ENCODE peak calls at places on chromosomes 4 and X, in nine cellular contexts. Q, E, C, H, J, R, T, B and L are unnamed samples.

GRCh38 chrX:42976729-42977366 is 198.9 kb upstream of the PPP1R2C start:
- DNase-seq in Q (no peak), E (peak; percentile 18), C (no peak), H (no peak), J (no peak), R (no peak), T (no peak), B (no peak), L (no peak)

GRCh38 chrX:107936434-107936730 is 45.8 kb downstream of the TEX13B start:
- DNase-seq in Q (no peak), E (no peak), C (no peak), H (no peak), J (no peak), R (peak; percentile 8), T (no peak), B (no peak), L (no peak)

GRCh38 chr4:89590102-89590501 is 246.9 kb downstream of the SNCA start:
- DNase-seq in Q (no peak), E (no peak), C (no peak), H (no peak), J (no peak), R (no peak), T (peak; percentile 45), B (no peak), L (no peak)

GRCh38 chr4:106978046-106978774 is 57.9 kb downstream of the DKK2 start:
- DNase-seq in Q (no peak), E (no peak), C (no peak), H (no peak), J (no peak), R (no peak), T (peak; percentile 67), B (no peak), L (no peak)

GRCh38 chrX:151828434-151829080 is 84.1 kb upstream of the MAGEA4 start:
- DNase-seq in Q (no peak), E (no peak), C (no peak), H (no peak), J (no peak), R (no peak), T (no peak), B (no peak), L (no peak)

GRCh38 chr4:113627321-113627720 is 134.2 kb downstream of the CAMK2D start:
- DNase-seq in Q (no peak), E (no peak), C (no peak), H (no peak), J (no peak), R (no peak), T (no peak), B (no peak), L (no peak)

GRCh38 chrX:30781711-30782444 is 107.2 kb downstream of the TAB3 start:
- DNase-seq in Q (no peak), E (no peak), C (no peak), H (no peak), J (no peak), R (no peak), T (no peak), B (no peak), L (no peak)

GRCh38 chr4:56181140-56181950 is 205.9 kb downstream of the AASDH start:
- DNase-seq in Q (no peak), E (no peak), C (no peak), H (no peak), J (no peak), R (no peak), T (no peak), B (no peak), L (no peak)

GRCh38 chrX:45497290-45497689 is 296.6 kb upstream of the DIPK2B start:
- DNase-seq in Q (no peak), E (no peak), C (no peak), H (no peak), J (peak; percentile 19), R (no peak), T (no peak), B (no peak), L (no peak)

GRCh38 chr4:91220315-91220714 is 1083.5 kb upstream of the GRID2 start:
- DNase-seq in Q (no peak), E (no peak), C (no peak), H (no peak), J (no peak), R (no peak), T (no peak), B (no peak), L (no peak)

GRCh38 chrX:7314425-7314824 is 166.5 kb upstream of the PUDP start:
- DNase-seq in Q (no peak), E (no peak), C (no peak), H (no peak), J (no peak), R (no peak), T (no peak), B (no peak), L (no peak)

GRCh38 chrX:23374291-23374690 is 39.6 kb downstream of the PTCHD1 start:
- DNase-seq in Q (no peak), E (no peak), C (no peak), H (no peak), J (no peak), R (no peak), T (no peak), B (no peak), L (no peak)

GRCh38 chr4:111788046-111788642 is 357.1 kb upstream of the FAM241A start:
- DNase-seq in Q (no peak), E (no peak), C (no peak), H (no peak), J (no peak), R (peak; percentile 27), T (peak; percentile 84), B (no peak), L (no peak)

GRCh38 chrX:74369666-74370065 is 51.6 kb upstream of the SLC16A2 start:
- DNase-seq in Q (no peak), E (no peak), C (no peak), H (no peak), J (no peak), R (no peak), T (no peak), B (no peak), L (no peak)

GRCh38 chr4:107183155-107183774 is 147.2 kb upstream of the DKK2 start:
- DNase-seq in Q (peak; percentile 6), E (peak; percentile 52), C (peak; percentile 0), H (no peak), J (peak; percentile 72), R (peak; percentile 52), T (peak; percentile 57), B (no peak), L (no peak)

GRCh38 chr4:28402751-28403150 is 1542.1 kb downstream of the STIM2 start:
- DNase-seq in Q (no peak), E (no peak), C (no peak), H (no peak), J (peak; percentile 87), R (no peak), T (peak; percentile 38), B (no peak), L (no peak)

GRCh38 chr4:39668835-39669234 is 29.1 kb upstream of the UBE2K start:
- DNase-seq in Q (no peak), E (no peak), C (no peak), H (no peak), J (no peak), R (no peak), T (no peak), B (no peak), L (no peak)

GRCh38 chrX:17075004-17075403 is 128.5 kb downstream of the REPS2 start:
- DNase-seq in Q (no peak), E (no peak), C (no peak), H (no peak), J (no peak), R (no peak), T (no peak), B (no peak), L (no peak)

GRCh38 chr4:18480928-18481327 is 459.4 kb upstream of the LCORL start:
- DNase-seq in Q (no peak), E (no peak), C (no peak), H (no peak), J (no peak), R (no peak), T (no peak), B (no peak), L (no peak)

GRCh38 chr4:82913305-82913704 is 12.8 kb downstream of the THAP9 start:
- DNase-seq in Q (no peak), E (no peak), C (no peak), H (no peak), J (no peak), R (no peak), T (no peak), B (no peak), L (no peak)

GRCh38 chr4:124025423-124025822 is 628.8 kb downstream of the SPRY1 start:
- DNase-seq in Q (no peak), E (no peak), C (no peak), H (no peak), J (no peak), R (no peak), T (no peak), B (no peak), L (no peak)

GRCh38 chr4:87843936-87844335 is 11.2 kb downstream of the MEPE start:
- DNase-seq in Q (no peak), E (peak; percentile 33), C (no peak), H (no peak), J (peak; percentile 89), R (no peak), T (no peak), B (no peak), L (no peak)